ENCODE peak calls at places on chromosomes 2 and 18, in five cellular contexts. V is mesenchymal stem cell, P is GM12865, X is right lobe of liver, D is tibial nerve. I is an unnamed sample.

GRCh38 chr2:214902273-214902672 is 92.8 kb upstream of the BARD1 start:
- DNase-seq in X (no peak), D (no peak), P (no peak), V (no peak), I (no peak)

GRCh38 chr2:139034064-139034463 is 253.9 kb upstream of the NXPH2 start:
- DNase-seq in V (no peak), X (no peak), D (no peak), P (no peak), I (no peak)

GRCh38 chr18:79714531-79715240 is 35.1 kb downstream of the CTDP1 start:
- DNase-seq in X (peak), D (no peak), V (no peak), P (no peak), I (no peak)

GRCh38 chr18:3726241-3726951 is 276.4 kb downstream of the TGIF1 start:
- DNase-seq in P (no peak), V (no peak), X (no peak), D (peak), I (no peak)

GRCh38 chr18:47797126-47797525 is 133.3 kb downstream of the SMAD2 start:
- DNase-seq in P (no peak), V (no peak), X (no peak), D (no peak), I (no peak)

GRCh38 chr2:127614246-127614645 is 31.7 kb upstream of the GPR17 start:
- DNase-seq in D (no peak), P (no peak), V (no peak), X (no peak), I (no peak)

GRCh38 chr2:71220743-71221142 is 6.2 kb downstream of the PAIP2B start:
- DNase-seq in D (no peak), P (no peak), V (no peak), X (no peak), I (no peak)

GRCh38 chr2:232487385-232488096 is at the start of gene ECEL1:
- DNase-seq in V (no peak), P (no peak), D (no peak), X (no peak), I (no peak)

GRCh38 chr2:191942114-191943103 is 95.5 kb upstream of the CAVIN2 start:
- DNase-seq in D (no peak), P (no peak), X (no peak), V (peak), I (no peak)

GRCh38 chr18:56873441-56874140 is 222.4 kb downstream of the WDR7 start:
- DNase-seq in D (no peak), P (no peak), X (no peak), V (no peak), I (peak)

GRCh38 chr2:46174559-46175170 is 122.5 kb upstream of the EPAS1 start:
- DNase-seq in D (no peak), V (no peak), X (peak), P (no peak), I (peak)

GRCh38 chr2:18047896-18048657 is 169.6 kb downstream of the KCNS3 start:
- DNase-seq in V (peak), D (no peak), X (no peak), P (no peak), I (no peak)

GRCh38 chr2:199433204-199433832 is 24.4 kb downstream of the SATB2 start:
- DNase-seq in P (no peak), V (no peak), X (no peak), D (no peak), I (no peak)

GRCh38 chr2:200403794-200404193 is 97.3 kb downstream of the SPATS2L start:
- DNase-seq in D (no peak), P (no peak), V (no peak), X (no peak), I (no peak)

GRCh38 chr2:28539095-28539494 is 43.2 kb downstream of the PLB1 start:
- DNase-seq in D (no peak), P (peak), V (no peak), X (no peak), I (peak)

GRCh38 chr2:21836766-21837543 is 713.2 kb downstream of the TDRD15 start:
- DNase-seq in X (no peak), D (no peak), P (no peak), V (peak), I (no peak)

GRCh38 chr18:70422061-70422965 is 133.5 kb downstream of the SOCS6 start:
- DNase-seq in P (no peak), V (peak), D (peak), X (peak), I (peak)

GRCh38 chr2:3956892-3957291 is 253.5 kb downstream of the DCDC2C start:
- DNase-seq in D (no peak), X (no peak), P (no peak), V (no peak), I (no peak)

GRCh38 chr2:11155326-11156059 is at the start of gene SLC66A3:
- DNase-seq in V (peak), X (no peak), D (no peak), P (peak), I (peak)

GRCh38 chr18:62523631-62524442 is 1.0 kb downstream of the ZCCHC2 start:
- DNase-seq in V (peak), D (peak), P (peak), X (peak), I (peak)

GRCh38 chr2:149375801-149376349 is 45.5 kb downstream of the LYPD6 start:
- DNase-seq in X (no peak), P (no peak), V (no peak), D (no peak), I (no peak)

GRCh38 chr18:524496-524895 is 24.0 kb upstream of the COLEC12 start:
- DNase-seq in X (no peak), V (peak), P (no peak), D (no peak), I (no peak)

GRCh38 chr2:215711484-215712034 is 275.7 kb upstream of the FN1 start:
- DNase-seq in X (no peak), P (no peak), V (peak), D (no peak), I (no peak)

GRCh38 chr2:201931475-201931874 is 102.2 kb upstream of the FZD7 start:
- DNase-seq in V (no peak), X (no peak), P (no peak), D (no peak), I (no peak)

GRCh38 chr2:28662468-28663095 is 89.0 kb upstream of the PPP1CB start:
- DNase-seq in V (peak), D (no peak), X (no peak), P (no peak), I (peak)

GRCh38 chr18:21192308-21192624 is 49.8 kb upstream of the GREB1L start:
- DNase-seq in X (no peak), P (no peak), D (no peak), V (no peak), I (no peak)

GRCh38 chr18:35038029-35038428 is 3.2 kb upstream of the MAPRE2 start:
- DNase-seq in D (no peak), P (no peak), X (no peak), V (no peak), I (no peak)

GRCh38 chr2:155393406-155393805 is 694.9 kb downstream of the KCNJ3 start:
- DNase-seq in D (no peak), P (no peak), X (no peak), V (no peak), I (no peak)

GRCh38 chr18:62614499-62614898 is 91.7 kb downstream of the ZCCHC2 start:
- DNase-seq in P (no peak), V (no peak), X (no peak), D (no peak), I (no peak)

DNA sequence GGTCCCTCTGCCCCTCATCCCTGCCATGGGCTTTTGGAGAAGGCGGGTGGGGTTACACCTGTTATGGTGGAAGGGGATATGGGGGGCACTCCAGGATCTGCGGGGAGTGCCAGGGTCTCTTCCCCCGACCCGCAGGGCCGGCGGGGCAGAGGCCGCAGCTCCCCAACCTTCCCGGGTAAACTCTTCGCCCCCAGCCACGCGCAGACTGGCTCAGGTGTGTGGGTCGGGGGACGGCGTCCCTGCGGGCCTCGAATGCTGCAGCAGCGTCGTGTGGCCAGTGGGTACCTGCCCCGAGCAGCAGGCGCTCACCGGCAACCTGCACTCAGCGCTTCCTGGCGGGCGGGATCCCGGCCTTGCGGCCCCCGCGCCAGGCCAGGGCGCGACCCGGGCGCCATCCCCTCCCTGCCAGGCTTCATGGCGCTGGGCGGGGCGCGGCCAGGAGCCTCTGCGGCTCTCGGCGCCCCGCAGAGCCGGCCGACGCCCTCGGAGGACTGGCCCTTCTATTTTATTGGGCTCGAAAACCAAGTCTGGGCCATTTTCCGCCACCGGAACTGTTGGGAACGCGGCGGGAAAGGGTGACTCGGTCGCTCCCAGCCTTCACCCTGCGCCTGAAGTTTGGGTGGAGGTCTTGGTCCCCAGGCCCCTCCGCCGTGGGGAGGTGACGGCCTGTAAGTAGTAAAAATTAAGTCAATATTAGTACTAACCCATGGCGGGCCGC is 4.5 kb downstream of the GBX2 start:
- DNase-seq in D (no peak), P (no peak), V (no peak), X (no peak), I (no peak)
- H3K4me3 ChIP-seq in D (peak), P (no peak), V (peak), X (no peak), I (no peak)

DNA sequence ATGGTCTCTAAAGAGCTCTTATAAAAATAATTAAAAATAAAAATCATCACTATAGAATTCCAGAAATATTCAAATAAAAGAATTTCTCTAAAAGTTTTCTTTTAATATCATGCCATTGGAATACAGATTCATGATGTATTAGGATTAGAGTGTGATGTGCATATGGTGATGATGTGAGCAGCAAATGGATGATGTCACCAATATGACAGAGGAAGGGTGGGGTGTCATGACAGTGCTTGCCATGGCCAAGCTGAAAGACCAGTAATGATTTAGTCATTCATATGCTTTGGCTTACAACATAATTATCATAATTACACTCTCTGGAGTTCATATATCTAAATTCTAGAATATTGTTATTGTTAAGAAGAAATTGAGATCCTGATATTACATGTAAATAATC is 27.4 kb upstream of the TTC32 start:
- DNase-seq in V (no peak), P (no peak), D (no peak), X (no peak), I (no peak)
- H3K4me3 ChIP-seq in V (no peak), P (no peak), D (no peak), X (no peak), I (no peak)

GRCh38 chr2:230865324-230865765 is 603 bp downstream of the ITM2C start:
- DNase-seq in P (no peak), X (no peak), D (no peak), V (peak), I (peak)
- H3K4me3 ChIP-seq in P (peak), X (peak), D (peak), V (peak), I (peak)

GRCh38 chr2:240583774-240584173 is 2.8 kb upstream of the CAPN10 start:
- DNase-seq in X (no peak), D (no peak), P (no peak), V (no peak), I (no peak)
- H3K4me3 ChIP-seq in X (no peak), D (no peak), P (peak), V (no peak), I (no peak)

DNA sequence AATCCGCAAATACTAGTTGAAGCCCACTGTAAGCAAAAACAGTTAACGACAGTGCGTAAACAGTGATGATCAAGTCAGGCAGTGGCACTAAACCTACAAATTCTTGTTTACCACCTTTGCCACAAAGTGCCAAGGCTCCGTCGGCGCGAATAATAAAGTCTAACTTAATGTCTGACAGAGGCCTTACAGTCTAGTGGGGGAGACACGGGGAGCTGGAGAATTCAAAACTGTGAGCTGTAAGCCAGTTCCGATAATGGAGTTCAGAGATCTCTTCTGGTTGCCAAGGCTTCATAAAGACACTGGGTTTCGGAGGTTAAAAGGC is 284 bp upstream of the EXOC6B start:
- DNase-seq in D (no peak), X (no peak), P (no peak), V (no peak), I (no peak)
- H3K4me3 ChIP-seq in D (peak), X (peak), P (no peak), V (no peak), I (peak)

DNA sequence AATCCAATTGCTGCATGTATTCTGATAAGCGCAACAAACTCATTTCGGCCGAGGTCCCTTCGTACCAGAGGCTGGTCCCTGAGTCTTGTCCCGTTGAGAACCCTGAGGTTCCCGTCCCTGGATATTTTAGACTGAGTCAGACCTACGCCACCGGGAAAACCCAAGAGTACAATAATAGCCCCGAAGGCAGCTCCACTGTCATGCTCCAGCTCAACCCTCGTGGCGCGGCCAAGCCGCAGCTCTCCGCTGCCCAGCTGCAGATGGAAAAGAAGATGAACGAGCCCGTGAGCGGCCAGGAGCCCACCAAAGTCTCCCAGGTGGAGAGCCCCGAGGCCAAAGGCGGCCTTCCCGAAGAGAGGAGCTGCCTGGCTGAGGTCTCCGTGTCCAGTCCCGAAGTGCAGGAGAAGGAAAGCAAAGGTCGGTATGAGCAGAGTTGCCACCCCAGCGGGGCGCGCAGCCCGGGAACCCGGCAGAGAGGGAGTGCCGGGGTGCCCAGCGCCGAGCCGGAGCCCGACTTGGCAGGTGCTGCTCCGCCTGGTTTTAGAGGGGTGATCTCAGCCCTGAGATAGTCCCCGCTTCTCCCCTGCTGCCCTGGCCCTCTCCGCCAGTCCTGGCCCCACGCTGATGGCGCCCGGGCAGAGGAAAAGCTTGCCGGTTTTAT is 714 bp downstream of the HOXD10 start:
- DNase-seq in D (no peak), V (no peak), P (no peak), X (no peak), I (no peak)
- H3K4me3 ChIP-seq in D (no peak), V (no peak), P (no peak), X (no peak), I (no peak)

DNA sequence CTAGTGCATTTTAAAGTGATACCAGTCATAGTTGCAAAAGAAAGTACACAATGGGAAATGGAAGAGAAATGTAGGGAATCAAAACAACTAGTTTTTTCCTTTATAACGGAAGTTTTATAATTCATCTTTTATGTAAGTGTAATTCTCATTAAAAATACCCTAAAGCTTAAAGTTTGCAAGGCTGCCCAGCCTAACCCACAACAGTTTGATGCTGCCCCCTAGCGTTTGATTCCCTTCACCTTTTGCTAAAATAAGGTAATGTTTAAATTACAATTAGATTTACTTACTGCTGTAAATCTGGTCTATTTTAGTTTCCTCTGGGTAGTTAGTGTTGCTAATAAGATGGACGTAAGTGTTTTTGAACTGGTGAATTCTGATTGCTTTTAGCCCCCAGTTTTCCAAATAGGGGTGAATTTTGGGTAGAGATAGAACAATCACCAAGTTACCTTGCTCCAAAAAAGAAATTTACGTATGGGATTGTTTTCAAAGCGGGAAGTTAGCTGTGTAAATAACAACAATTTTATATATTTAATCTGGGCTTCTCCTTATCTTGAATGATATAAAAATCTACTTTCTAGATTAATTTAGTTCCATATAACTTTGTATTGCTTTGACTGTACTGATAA is 3.4 kb downstream of the SLC39A10 start:
- DNase-seq in P (peak), D (peak), V (peak), X (peak), I (peak)
- H3K4me3 ChIP-seq in P (peak), D (no peak), V (no peak), X (no peak), I (no peak)

DNA sequence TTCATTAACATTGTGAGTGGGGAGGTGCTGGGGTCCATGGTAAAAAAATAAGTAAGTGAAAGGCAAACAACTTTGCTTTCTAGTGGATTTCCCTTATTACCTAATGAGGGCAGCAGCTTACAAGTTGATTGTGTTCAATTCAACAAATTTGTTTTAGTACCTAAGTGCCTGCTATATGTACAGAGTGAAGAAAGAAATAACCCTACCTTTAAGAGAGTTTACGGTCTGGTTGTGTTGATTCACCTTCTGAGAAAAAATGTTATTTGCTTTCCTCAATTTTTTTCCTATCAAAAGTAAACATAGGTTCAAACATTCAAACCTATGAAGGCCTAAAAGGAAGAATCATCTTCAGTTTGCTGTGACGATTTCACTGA is 1.6 kb upstream of the SPTBN1 start:
- DNase-seq in X (no peak), V (no peak), D (no peak), P (no peak), I (no peak)
- H3K4me3 ChIP-seq in X (no peak), V (no peak), D (peak), P (no peak), I (no peak)

I was measured in mucosa of descending colon.